ENCODE peak calls at places on chromosomes 16 and 17, in four cellular contexts. L is heart right ventricle, Z is psoas muscle, A is mesendoderm. H is an unnamed sample. For H3K4me1, the result is how much of the 10 kb centered on the place peaks cover.

GRCh38 chr16:80743273-80743672 is 61.1 kb downstream of the CDYL2 start:
- DNase-seq in L (no peak), Z (no peak), A (no peak), H (no peak)

GRCh38 chr16:30377050-30377811 is 2.6 kb downstream of the MYL11 start:
- DNase-seq in L (no peak), Z (no peak), A (peak), H (no peak)

GRCh38 chr16:11685844-11686618 is 17.8 kb downstream of the SNN start:
- DNase-seq in L (no peak), Z (no peak), A (no peak), H (no peak)

GRCh38 chr16:29994613-29995329 is 646 bp downstream of the HIRIP3 start:
- DNase-seq in L (peak), Z (peak), A (peak), H (no peak)

GRCh38 chr16:58882292-58882691 is 148.2 kb upstream of the GOT2 start:
- DNase-seq in L (no peak), Z (no peak), A (no peak), H (no peak)

GRCh38 chr16:28130099-28131088 is 66.9 kb upstream of the GSG1L start:
- DNase-seq in L (no peak), Z (no peak), A (no peak), H (no peak)

GRCh38 chr17:48074322-48075054 is 26.3 kb downstream of the NFE2L1 start:
- DNase-seq in L (peak), Z (peak), A (peak), H (peak)

GRCh38 chr17:42521036-42521435 is 15.0 kb upstream of the NAGLU start:
- DNase-seq in L (no peak), Z (no peak), A (no peak), H (no peak)

GRCh38 chr17:58318065-58318481 is 10.5 kb downstream of the TSPOAP1 start:
- DNase-seq in L (no peak), Z (no peak), A (no peak), H (no peak)

GRCh38 chr16:12458591-12459400 is 344.9 kb downstream of the CPPED1 start:
- DNase-seq in L (no peak), Z (peak), A (no peak), H (peak)

DNA sequence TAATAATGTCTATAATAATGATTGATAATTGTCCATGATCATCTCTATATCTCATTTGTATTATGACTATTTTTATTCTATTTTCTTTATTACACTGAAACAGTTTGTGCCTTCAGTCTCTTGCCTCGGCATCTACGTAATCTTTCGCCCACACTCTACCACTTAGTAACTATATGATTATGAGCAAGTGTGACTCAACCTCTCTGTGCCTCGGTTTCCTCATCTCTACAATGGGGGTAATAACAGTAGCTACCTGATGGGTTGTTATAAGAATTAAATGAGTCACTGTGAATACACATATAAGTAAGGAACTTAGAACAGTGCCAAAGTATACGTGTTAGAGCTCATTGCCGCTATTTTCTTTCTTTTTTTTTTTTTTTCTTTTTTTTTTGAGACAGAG is 3.7 kb upstream of the SLC16A11 start:
- DNase-seq in L (no peak), Z (no peak), A (no peak), H (no peak)
- H3K4me1 ChIP-seq in L (under half), Z (under half), A (under half), H (under half)

DNA sequence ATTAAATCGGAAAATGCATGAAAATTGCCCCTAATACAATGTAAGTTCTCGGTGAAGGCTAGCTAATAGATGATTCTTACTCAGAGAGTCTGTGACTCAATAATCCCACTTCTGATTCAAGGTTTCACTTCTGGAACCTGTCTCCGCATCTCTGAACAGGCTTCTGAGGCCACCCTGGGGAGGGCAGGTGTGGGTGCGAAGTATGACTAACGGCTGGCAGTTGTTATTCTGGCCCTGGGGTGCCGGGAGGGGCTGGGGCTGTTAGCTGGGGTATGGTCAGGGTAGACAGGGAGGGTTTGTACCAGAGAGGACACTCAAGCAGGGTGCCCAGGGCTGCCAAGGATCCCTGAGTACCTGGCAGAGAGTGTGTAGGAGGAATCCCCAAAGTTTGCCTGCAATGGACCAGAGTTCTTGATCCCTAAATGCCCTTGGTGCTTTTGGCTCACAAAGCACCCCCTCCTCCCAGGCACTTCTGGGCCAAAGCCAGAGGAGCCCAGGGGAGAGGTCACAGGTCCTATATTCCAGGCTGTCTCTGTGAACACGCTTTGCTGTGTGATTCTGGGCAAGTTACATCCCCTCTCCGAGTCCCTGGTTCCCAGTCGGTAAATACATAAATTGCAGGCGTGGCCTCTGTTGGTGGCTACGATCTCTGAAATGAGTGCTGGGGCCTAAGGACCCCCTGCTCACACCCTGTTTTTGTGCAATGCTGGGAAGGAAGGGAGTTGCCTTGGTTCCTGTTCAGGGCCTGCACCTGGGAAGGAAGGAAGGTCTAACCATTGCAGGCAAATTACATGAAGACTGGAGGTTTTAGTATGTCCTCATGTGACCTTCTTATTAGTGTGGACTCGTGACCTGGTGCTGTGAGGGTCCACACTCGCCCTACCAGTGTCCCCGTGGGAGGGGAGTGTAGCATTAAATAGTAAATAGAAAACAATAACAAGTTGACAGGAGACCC is 49.9 kb upstream of the CPNE2 start:
- DNase-seq in L (no peak), Z (no peak), A (no peak), H (no peak)
- H3K27ac ChIP-seq in L (no peak), Z (no peak), A (no peak), H (no peak)

GRCh38 chr17:40520991-40521453 is 19.6 kb upstream of the TNS4 start:
- DNase-seq in L (no peak), Z (no peak), A (no peak), H (no peak)
- H3K4me1 ChIP-seq in L (under half), Z (under half), A (under half), H (under half)

GRCh38 chr17:50153650-50154575 is 3.4 kb upstream of the PPP1R9B start:
- DNase-seq in L (peak), Z (peak), A (no peak), H (peak)
- H3K27ac ChIP-seq in L (peak), Z (peak), A (no peak), H (peak)

DNA sequence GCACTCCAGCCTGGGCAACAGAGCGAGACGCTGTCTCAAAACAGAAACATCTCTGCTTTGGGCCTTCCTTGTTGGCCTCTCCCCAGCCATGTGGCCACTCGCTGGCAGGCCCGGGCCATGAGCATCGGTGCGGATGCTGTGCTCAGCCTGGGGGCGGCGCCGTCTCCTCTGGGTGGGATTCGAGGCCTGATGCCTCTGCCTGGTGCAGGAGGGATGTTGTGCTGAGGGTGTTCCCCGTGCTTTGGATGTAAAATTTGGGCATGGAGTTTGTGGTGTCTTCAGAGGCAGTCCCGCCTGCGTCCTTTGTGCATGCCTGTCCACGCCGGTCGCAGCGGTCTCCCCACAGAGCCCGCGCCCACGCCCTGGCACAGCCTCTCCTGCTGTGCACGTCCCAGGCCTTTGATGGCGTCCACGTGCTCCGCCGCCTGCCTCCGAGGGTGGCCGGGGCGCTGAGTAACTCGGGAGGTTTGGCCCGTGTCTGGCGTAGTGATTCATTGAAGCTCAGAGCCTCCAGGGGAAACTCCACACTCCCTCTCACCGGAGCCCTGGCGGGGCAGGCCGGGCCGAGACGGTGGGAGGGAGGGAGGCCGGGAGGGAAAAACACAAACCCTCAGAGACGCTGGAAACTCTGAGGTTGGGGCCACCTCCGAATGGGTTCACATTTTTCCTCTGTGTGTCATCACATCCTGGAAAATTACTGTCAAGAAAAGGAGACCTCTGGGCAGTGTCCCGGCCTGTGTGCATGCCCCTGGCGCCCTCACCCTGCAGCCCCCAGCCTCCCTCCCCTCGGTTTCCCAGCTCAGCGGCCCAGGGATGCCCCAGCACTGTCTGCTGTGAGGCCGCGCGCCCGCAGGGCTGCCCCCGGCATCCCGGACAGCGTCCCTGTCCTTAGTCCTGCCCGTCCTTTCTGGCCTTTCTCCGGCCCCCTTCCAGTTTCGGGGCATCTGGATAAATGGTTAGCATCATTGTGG is 19.0 kb downstream of the CENPX start:
- DNase-seq in L (peak), Z (peak), A (peak), H (peak)
- H3K4me1 ChIP-seq in L (under half), Z (half or more), A (under half), H (under half)

DNA sequence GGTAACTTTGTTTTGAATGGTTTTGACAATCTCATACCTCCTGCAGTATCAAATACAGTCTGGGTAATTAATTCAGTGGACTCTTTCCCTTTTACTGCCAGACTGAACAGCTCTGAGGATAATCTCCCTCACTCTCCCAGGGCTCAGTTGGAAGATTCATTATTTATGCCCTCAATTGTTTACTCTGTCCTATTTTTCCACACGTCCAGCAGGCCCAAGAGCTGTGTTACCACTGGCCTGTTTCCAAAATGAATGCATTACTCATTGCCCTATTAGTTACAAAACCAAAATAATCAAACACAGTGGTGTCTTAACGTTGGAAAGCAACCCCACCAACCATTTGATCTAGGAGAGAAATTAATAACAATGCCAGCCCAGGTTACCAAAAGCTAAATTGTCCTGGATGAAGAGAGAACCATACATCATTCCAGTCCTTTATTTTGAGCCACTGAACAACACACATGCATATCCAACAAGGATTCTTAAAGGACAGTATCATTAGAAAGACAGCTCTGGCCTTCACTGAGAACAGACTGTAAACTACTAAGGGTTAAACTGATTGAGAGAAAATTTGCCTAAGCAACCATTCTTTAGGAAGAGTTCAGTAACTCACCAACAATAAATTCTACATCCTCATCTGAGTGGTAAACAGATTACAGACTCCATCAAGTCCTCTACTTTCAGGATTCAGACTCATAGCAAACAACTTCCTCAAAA is 34.5 kb downstream of the FAM222B start:
- DNase-seq in L (no peak), Z (no peak), A (no peak), H (no peak)
- H3K27ac ChIP-seq in L (peak), Z (peak), A (peak), H (peak)

GRCh38 chr17:82108038-82108998 is 10.3 kb upstream of the FASN start:
- DNase-seq in L (no peak), Z (no peak), A (no peak), H (peak)

GRCh38 chr17:82106697-82107305 is 8.8 kb upstream of the FASN start:
- DNase-seq in L (no peak), Z (no peak), A (no peak), H (peak)

GRCh38 chr17:82105882-82106696 is 8.1 kb upstream of the FASN start:
- DNase-seq in L (peak), Z (peak), A (peak), H (peak)

GRCh38 chr17:82108999-82109480 is 11.0 kb upstream of the FASN start:
- DNase-seq in L (no peak), Z (no peak), A (no peak), H (peak)

DNA sequence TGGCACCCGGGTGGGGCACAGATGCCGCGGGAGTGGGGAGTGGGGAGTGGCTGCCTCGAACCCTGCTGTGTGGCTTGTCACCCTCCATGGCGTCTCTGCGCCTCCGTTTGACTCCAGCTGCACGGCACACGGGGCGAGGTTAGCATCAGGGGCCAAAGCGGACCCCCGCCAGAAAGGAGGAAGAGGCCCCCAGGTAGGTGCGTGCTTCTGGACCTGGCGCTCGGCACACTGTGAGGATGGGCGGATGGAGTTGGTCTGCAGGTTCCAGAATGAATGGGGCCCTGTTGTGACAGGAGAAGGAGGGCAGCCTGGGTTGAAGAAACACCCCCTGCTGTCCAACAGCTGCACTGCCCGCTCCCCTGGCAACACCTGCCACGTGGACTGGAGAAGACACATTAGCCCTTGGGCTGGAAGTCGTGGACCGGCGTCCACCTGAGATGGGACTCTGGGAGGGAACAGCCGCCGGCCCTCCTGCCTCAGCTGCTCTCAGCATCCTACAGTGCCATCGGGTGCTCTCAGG is 9.4 kb upstream of the FASN start:
- DNase-seq in L (no peak), Z (no peak), A (peak), H (peak)
- H3K4me1 ChIP-seq in L (under half), Z (under half), A (under half), H (under half)

GRCh38 chr17:76263896-76264295 is 1.3 kb upstream of the UBALD2 start:
- DNase-seq in L (no peak), Z (no peak), A (no peak), H (no peak)
- H3K27ac ChIP-seq in L (no peak), Z (peak), A (no peak), H (no peak)

GRCh38 chr17:17822189-17822978 is 14.4 kb downstream of the SREBF1 start:
- DNase-seq in L (peak), Z (peak), A (no peak), H (peak)

GRCh38 chr17:17820046-17820445 is 16.7 kb downstream of the SREBF1 start:
- DNase-seq in L (no peak), Z (no peak), A (no peak), H (no peak)

GRCh38 chr17:17819111-17819510 is 17.7 kb downstream of the SREBF1 start:
- DNase-seq in L (no peak), Z (no peak), A (no peak), H (no peak)

GRCh38 chr17:17819561-17819995 is 17.2 kb downstream of the SREBF1 start:
- DNase-seq in L (no peak), Z (peak), A (peak), H (peak)

DNA sequence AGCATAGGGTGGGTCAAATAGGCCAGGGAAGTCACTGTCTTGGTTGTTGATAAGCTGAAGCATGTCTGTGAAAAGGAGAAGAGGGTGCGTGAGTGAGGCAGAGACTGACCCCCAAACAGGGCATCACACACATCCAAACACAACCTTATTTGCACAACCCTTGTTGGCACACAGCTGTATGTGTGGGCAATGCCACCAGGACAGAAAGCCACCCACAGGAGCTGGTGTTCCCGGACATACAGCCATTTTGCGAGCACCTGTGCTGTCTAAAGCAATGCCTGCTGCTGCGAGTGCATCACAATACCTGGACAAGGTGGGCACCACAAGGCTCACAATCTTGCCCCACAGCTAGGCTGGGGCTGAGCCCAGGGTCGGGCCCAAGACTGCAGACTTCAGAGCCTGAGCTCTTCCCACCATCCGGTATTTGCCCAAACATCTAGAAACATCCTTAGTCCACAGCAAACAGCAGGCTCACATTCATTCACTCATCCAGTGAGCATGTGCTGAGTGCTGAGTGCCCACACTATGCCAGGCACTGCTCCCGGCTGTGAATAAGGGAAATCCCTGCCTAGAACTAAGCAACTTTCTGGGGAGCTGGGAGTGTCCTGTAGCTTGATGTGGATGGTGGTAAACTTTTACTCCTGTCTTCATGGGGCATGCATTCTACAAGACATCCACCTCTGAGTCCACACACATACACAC is 16.2 kb downstream of the SREBF1 start:
- DNase-seq in L (no peak), Z (no peak), A (no peak), H (no peak)
- H3K4me1 ChIP-seq in L (half or more), Z (half or more), A (under half), H (under half)

DNA sequence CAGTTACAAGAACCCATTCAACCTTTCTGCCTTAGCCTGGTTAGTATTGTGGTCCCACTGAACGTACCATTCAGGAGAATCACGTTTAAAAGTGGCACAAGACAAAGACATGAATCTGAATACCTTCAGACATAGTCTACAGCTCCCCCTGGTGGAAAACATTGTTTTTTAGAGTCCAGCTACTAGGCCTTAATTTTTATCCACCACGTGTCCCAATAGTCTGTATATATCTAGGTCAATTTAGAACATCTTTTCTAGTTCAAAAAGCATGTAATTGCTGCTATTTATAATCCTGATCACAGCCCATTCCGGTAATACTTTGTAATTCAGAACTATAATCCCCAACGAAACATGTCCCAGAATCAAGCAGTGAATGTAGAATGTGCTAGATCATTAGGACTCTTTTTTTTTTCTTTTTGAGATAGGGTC is 13.7 kb upstream of the GUCY2D start:
- DNase-seq in L (peak), Z (no peak), A (peak), H (no peak)
- H3K27ac ChIP-seq in L (no peak), Z (no peak), A (no peak), H (no peak)

H was measured in right cardiac atrium.